ENCODE peak calls at places on chromosomes 12 and 14, in four cellular contexts. F is endothelial cell of umbilical vein, D is mammary epithelial cell, C is HepG2. U is an unnamed sample.

GRCh38 chr12:47777741-47778558 is 4.9 kb downstream of the SLC48A1 start:
- DNase-seq in C (no peak), D (no peak), F (no peak), U (no peak)

GRCh38 chr12:53791735-53792326 is 40.1 kb upstream of the CISTR start:
- DNase-seq in F (no peak), C (no peak), D (peak; percentile 26), U (peak; percentile 54)

GRCh38 chr12:57146092-57146491 is 1.3 kb downstream of the LRP1-AS start:
- DNase-seq in F (no peak), C (no peak), D (no peak), U (no peak)

GRCh38 chr12:2686280-2686646 is 108.5 kb upstream of the FKBP4 start:
- DNase-seq in D (no peak), C (no peak), F (no peak), U (no peak)

GRCh38 chr14:28902930-28903329 is 136.3 kb downstream of the FOXG1 start:
- DNase-seq in F (no peak), D (no peak), C (no peak), U (no peak)

GRCh38 chr12:58750484-58750883 is 169.8 kb downstream of the LRIG3 start:
- DNase-seq in D (peak; percentile 91), F (no peak), C (no peak), U (no peak)

GRCh38 chr12:11059784-11060183 is 2.3 kb downstream of the TAS2R46 start:
- DNase-seq in F (no peak), D (peak; percentile 7), C (no peak), U (no peak)

GRCh38 chr14:68157971-68158371 is 338.4 kb downstream of the RAD51B start:
- DNase-seq in F (no peak), C (no peak), D (peak; percentile 58), U (no peak)

GRCh38 chr12:100199347-100200136 is 1.1 kb upstream of the ACTR6 start:
- DNase-seq in D (peak; percentile 52), C (peak; percentile 73), F (peak; percentile 20), U (peak; percentile 86)

GRCh38 chr12:27555928-27556778 is 32.1 kb downstream of the PPFIBP1 start:
- DNase-seq in F (peak; percentile 91), C (no peak), D (peak; percentile 63), U (no peak)

GRCh38 chr14:80419339-80419738 is 208.0 kb upstream of the DIO2 start:
- DNase-seq in F (no peak), D (no peak), C (no peak), U (no peak)

GRCh38 chr12:27221625-27222387 is 22.3 kb upstream of the STK38L start:
- DNase-seq in F (no peak), C (no peak), D (no peak), U (no peak)

GRCh38 chr12:121719926-121720414 is 7.4 kb downstream of the TMEM120B start:
- DNase-seq in F (peak; percentile 19), C (no peak), D (peak; percentile 67), U (no peak)

GRCh38 chr12:53056296-53056695 is 6.4 kb downstream of the TNS2 start:
- DNase-seq in D (no peak), C (no peak), F (no peak), U (no peak)

GRCh38 chr12:55712700-55713415 is 3.0 kb upstream of the BLOC1S1 start:
- DNase-seq in D (no peak), F (no peak), C (no peak), U (no peak)

GRCh38 chr12:98294426-98294825 is 221.0 kb upstream of the TMPO start:
- DNase-seq in D (no peak), C (no peak), F (no peak), U (no peak)

GRCh38 chr12:78864483-78865296 is at the start of gene SYT1:
- DNase-seq in F (peak; percentile 77), C (no peak), D (peak; percentile 95), U (peak; percentile 71)

GRCh38 chr12:14256139-14256538 is 109.3 kb upstream of the ATF7IP start:
- DNase-seq in D (no peak), F (peak; percentile 56), C (no peak), U (no peak)

GRCh38 chr12:92987362-92987761 is 58.3 kb upstream of the EEA1 start:
- DNase-seq in D (peak; percentile 58), C (peak; percentile 78), F (peak; percentile 82), U (no peak)

GRCh38 chr12:28611501-28611900 is 421.2 kb downstream of the CCDC91 start:
- DNase-seq in F (no peak), C (no peak), D (no peak), U (no peak)

GRCh38 chr14:92439551-92440344 is 73.8 kb upstream of the RIN3 start:
- DNase-seq in F (no peak), C (no peak), D (no peak), U (no peak)

GRCh38 chr14:54854181-54854580 is 48.4 kb downstream of the GCH1 start:
- DNase-seq in C (no peak), F (no peak), D (no peak), U (no peak)

GRCh38 chr14:21191261-21191808 is 35.5 kb upstream of the OR5AU1 start:
- DNase-seq in F (no peak), C (no peak), D (no peak), U (no peak)

GRCh38 chr14:96106891-96107290 is 67.7 kb downstream of the C14orf132 start:
- DNase-seq in D (no peak), C (no peak), F (no peak), U (no peak)
- TF ChIP-seq CTCF in D (no peak), C (no peak), F (no peak), U (no peak)

GRCh38 chr12:76533331-76533730 is 26.2 kb downstream of the OSBPL8 start:
- DNase-seq in F (no peak), C (no peak), D (no peak), U (no peak)
- H3K4me3 ChIP-seq in F (no peak overlapping the region), C (no peak overlapping the region), D (no peak overlapping the region), U (no peak overlapping the region)

GRCh38 chr12:123237646-123238329 is 4.6 kb downstream of the MTRFR start:
- DNase-seq in F (peak; percentile 69), D (peak; percentile 72), C (peak; percentile 34), U (peak; percentile 63)
- TF ChIP-seq CTCF in F (peak; percentile 61), D (peak; percentile 79), C (peak; percentile 78), U (peak; percentile 76)

DNA sequence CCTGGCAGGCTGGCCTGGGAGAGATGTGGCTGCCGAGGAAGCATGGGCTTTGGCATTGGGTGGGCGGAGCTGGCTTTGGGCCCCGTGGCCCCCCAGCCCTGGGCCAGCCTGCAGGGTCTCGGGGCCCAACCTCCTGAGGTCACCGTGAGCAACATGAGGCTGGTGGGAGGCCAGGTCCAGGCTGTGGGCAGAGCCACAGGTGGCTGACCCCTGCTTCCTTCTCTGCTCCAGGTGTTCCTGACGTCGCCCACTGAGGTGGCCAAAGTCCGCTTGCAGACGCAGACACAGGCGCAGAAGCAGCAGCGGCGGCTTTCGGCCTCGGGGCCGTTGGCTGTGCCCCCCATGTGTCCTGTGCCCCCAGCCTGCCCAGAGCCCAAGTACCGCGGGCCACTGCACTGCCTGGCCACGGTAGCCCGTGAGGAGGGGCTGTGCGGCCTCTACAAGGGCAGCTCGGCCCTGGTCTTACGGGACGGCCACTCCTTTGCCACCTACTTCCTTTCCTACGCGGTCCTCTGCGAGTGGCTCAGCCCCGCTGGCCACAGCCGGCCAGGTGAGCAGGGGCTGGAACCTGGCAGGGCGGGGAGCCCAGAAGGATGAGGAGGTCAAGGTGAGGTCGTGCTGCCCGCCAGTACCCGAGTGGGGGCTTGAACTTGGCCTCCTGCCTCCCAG is 5.5 kb downstream of the SLC25A47 start:
- DNase-seq in D (no peak), C (no peak), F (no peak), U (no peak)
- H3K4me3 ChIP-seq in D (no peak overlapping the region), C (peak overlapping the region; percentile 52), F (no peak overlapping the region), U (no peak overlapping the region)

GRCh38 chr12:112971248-112971647 is 7.1 kb upstream of the OAS2 start:
- DNase-seq in C (no peak), F (peak; percentile 38), D (no peak), U (no peak)

GRCh38 chr12:112967858-112968257 is 10.5 kb upstream of the OAS2 start:
- DNase-seq in F (no peak), C (no peak), D (no peak), U (no peak)

GRCh38 chr12:112969547-112970306 is 8.6 kb upstream of the OAS2 start:
- DNase-seq in F (no peak), D (no peak), C (no peak), U (no peak)

GRCh38 chr12:112973016-112973711 is 5.2 kb upstream of the OAS2 start:
- DNase-seq in F (no peak), D (no peak), C (no peak), U (no peak)

GRCh38 chr12:112970391-112970790 is 7.9 kb upstream of the OAS2 start:
- DNase-seq in F (no peak), C (no peak), D (no peak), U (no peak)
- TF ChIP-seq CTCF in F (no peak), C (no peak), D (no peak), U (no peak)